ENCODE peak calls at places on chromosomes 3 and 15, in six cellular contexts. X, O, D, G, N and A are unnamed samples.

GRCh38 chr3:169505577-169506155 is 157.8 kb downstream of the MECOM start:
- DNase-seq in X (peak; percentile 21), O (no peak), D (no peak), G (no peak), N (no peak), A (no peak)

GRCh38 chr3:136194409-136195257 is 1.5 kb downstream of the MSL2 start:
- DNase-seq in X (no peak), O (peak; percentile 14), D (peak; percentile 64), G (peak; percentile 74), N (peak; percentile 25), A (no peak)

GRCh38 chr15:85477730-85478129 is 97.3 kb downstream of the AKAP13 start:
- DNase-seq in X (peak; percentile 41), O (no peak), D (no peak), G (no peak), N (peak; percentile 81), A (no peak)

GRCh38 chr15:76235186-76235826 is 76.0 kb downstream of the ETFA start:
- DNase-seq in X (peak; percentile 73), O (no peak), D (peak; percentile 47), G (no peak), N (no peak), A (no peak)

GRCh38 chr3:23404241-23404640 is 201.1 kb downstream of the UBE2E2 start:
- DNase-seq in X (peak; percentile 9), O (no peak), D (no peak), G (no peak), N (no peak), A (no peak)

GRCh38 chr3:73056365-73057150 is 4.9 kb upstream of the EBLN2 start:
- DNase-seq in X (peak; percentile 56), O (no peak), D (peak; percentile 40), G (no peak), N (no peak), A (no peak)

GRCh38 chr3:43288366-43288765 is 2.0 kb downstream of the SNRK start:
- DNase-seq in X (peak; percentile 37), O (no peak), D (peak; percentile 69), G (no peak), N (no peak), A (no peak)

GRCh38 chr3:105653161-105653560 is 215.7 kb downstream of the CBLB start:
- DNase-seq in X (no peak), O (no peak), D (no peak), G (no peak), N (no peak), A (no peak)

GRCh38 chr15:31440754-31441298 is 114.2 kb downstream of the KLF13 start:
- DNase-seq in X (no peak), O (no peak), D (peak; percentile 51), G (peak; percentile 83), N (peak; percentile 44), A (no peak)

GRCh38 chr3:125589743-125590142 is 5.6 kb downstream of the OSBPL11 start:
- DNase-seq in X (no peak), O (no peak), D (no peak), G (no peak), N (no peak), A (no peak)

GRCh38 chr3:10397879-10398278 is 77.0 kb upstream of the SEC13 start:
- DNase-seq in X (no peak), O (no peak), D (no peak), G (no peak), N (no peak), A (no peak)
- H3K27ac ChIP-seq in X (no peak overlapping the region), O (no peak overlapping the region), D (no peak overlapping the region), G (no peak overlapping the region), N (no peak overlapping the region), A (no peak overlapping the region)

GRCh38 chr3:45693941-45694521 is 4.8 kb downstream of the SACM1L start:
- DNase-seq in X (no peak), O (no peak), D (peak; percentile 40), G (no peak), N (no peak), A (no peak)
- H3K27ac ChIP-seq in X (no peak overlapping the region), O (no peak overlapping the region), D (no peak overlapping the region), G (no peak overlapping the region), N (no peak overlapping the region), A (peak overlapping the region; percentile 27)

GRCh38 chr15:101479851-101480612 is 9.5 kb downstream of the PCSK6 start:
- DNase-seq in X (no peak), O (no peak), D (no peak), G (no peak), N (no peak), A (no peak)
- H3K27ac ChIP-seq in X (no peak overlapping the region), O (no peak overlapping the region), D (no peak overlapping the region), G (no peak overlapping the region), N (no peak overlapping the region), A (no peak overlapping the region)

GRCh38 chr15:90761629-90762028 is 44.5 kb downstream of the BLM start:
- DNase-seq in X (no peak), O (no peak), D (no peak), G (no peak), N (no peak), A (no peak)
- H3K27ac ChIP-seq in X (no peak overlapping the region), O (no peak overlapping the region), D (no peak overlapping the region), G (peak overlapping the region; percentile 39), N (no peak overlapping the region), A (no peak overlapping the region)

DNA sequence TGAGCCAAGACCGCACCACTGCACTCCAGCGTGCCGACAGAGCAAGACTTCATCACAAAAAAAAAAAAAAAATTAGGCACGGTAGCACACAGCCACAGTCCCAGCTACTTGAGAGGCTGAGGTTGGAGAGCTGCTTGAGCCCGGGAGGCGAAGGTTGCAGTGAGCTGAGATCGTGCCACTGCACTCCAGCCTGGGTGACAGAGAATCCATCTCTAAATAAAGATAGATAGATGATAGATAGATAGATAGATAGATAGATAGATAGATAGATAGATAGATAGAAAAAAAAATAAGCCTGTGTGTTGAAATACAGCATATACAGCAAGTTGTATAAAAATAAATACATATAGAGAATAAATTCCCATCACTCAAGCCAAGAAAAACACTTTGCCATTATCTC is 37.3 kb downstream of the PTH1R start:
- DNase-seq in X (no peak), O (no peak), D (no peak), G (no peak), N (no peak), A (no peak)
- H3K27ac ChIP-seq in X (no peak overlapping the region), O (no peak overlapping the region), D (no peak overlapping the region), G (no peak overlapping the region), N (no peak overlapping the region), A (no peak overlapping the region)

DNA sequence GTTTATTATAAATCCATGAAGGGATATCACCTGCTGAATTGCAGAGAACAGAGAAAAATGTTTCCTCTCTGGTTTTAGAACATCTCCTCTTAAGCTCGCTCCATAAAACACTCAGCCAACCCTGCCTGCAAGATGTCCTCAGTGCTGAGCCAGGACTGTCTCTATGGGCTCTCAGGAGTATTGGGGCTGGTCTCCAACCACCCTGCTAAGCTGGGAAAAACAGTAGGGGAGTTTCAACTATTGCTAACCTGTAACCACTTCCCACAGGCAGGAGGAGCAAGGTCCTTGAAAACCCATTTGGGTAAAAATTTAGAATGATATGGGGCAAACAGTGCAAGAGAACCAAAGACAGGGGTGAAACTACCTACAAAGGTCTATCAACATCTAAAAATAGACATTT is 34.3 kb downstream of the MYO1E start:
- DNase-seq in X (no peak), O (no peak), D (no peak), G (no peak), N (no peak), A (no peak)
- H3K27ac ChIP-seq in X (no peak overlapping the region), O (no peak overlapping the region), D (no peak overlapping the region), G (no peak overlapping the region), N (no peak overlapping the region), A (no peak overlapping the region)

DNA sequence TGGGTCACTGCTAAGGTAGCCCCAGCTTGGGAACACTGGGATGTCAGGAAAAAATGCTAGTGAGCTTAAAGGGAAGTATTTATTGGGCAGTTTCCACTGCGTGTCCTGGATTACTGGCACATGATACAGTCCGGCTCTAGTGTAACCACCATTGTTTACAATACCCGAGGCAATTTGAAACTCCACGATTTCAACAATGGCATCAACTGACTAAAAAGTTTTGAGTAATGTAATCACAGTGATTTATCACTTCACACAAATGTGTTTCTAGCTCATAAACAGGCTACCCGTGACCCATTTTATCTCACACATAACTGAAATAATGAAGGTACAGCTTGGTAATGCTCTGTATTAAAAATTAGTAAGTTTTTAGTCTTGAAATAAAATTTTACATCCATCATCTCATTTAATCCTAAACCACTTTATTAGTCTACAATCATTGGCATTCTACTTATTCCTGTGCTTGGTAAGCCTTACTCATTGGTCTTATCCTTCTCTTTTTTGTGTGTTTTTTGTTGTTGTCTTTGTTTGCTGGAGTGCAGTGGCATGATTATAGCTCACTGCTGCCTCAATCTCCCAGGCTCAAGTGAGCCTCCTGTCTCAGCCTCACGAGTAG is 7.6 kb downstream of the ZMAT3 start:
- DNase-seq in X (peak; percentile 71), O (no peak), D (no peak), G (no peak), N (no peak), A (no peak)
- H3K27ac ChIP-seq in X (peak overlapping the region; percentile 9), O (no peak overlapping the region), D (no peak overlapping the region), G (no peak overlapping the region), N (no peak overlapping the region), A (no peak overlapping the region)

DNA sequence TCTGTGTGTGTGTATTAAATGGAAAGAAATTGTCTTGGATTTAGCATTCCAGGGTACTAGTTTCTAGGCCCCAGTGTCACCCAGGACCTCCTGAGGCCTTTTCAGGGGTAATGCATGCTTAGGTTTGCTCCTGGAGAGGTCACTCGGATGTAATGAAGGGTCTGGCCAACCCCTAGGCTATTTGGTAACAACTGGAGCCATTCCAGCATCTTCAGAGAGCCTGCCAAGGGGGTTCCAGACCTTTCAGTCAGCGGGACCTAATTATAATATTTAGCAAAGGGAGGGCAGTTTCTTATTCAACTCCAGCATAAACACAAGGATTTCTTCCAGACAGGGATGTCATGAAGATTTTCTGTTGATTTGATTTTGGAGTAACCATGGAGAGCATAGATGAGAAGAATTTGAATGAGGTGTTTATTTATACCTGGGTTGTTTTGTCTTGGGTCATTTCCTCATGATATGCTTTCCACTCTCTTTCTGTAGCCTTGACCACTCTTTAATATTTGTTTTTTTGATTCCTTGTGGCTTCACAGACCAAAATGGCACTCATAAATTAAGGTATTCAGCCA is 17.4 kb downstream of the KAT2B start:
- DNase-seq in X (no peak), O (no peak), D (no peak), G (no peak), N (peak; percentile 59), A (no peak)
- H3K27ac ChIP-seq in X (peak overlapping the region; percentile 69), O (peak overlapping the region; percentile 73), D (no peak overlapping the region), G (peak overlapping the region; percentile 79), N (peak overlapping the region; percentile 72), A (peak overlapping the region; percentile 84)